ENCODE peak calls at places on chromosomes 4 and X, in four cellular contexts. L is left ventricle myocardium inferior, Z is SK-N-DZ, S is HT1080. Y is an unnamed sample.

GRCh38 chr4:111066001-111066400 is 443.1 kb upstream of the PITX2 start:
- DNase-seq in Z (no peak), S (peak), L (no peak), Y (no peak)

GRCh38 chr4:170391066-170391754 is 301.5 kb upstream of the AADAT start:
- DNase-seq in Z (no peak), L (no peak), S (peak), Y (no peak)

GRCh38 chrX:124690495-124690894 is 344.1 kb downstream of the SH2D1A start:
- DNase-seq in Z (no peak), S (peak), L (no peak), Y (no peak)

GRCh38 chrX:41350150-41350975 is 16.4 kb downstream of the DDX3X start:
- DNase-seq in L (no peak), S (no peak), Z (no peak), Y (no peak)

GRCh38 chr4:120921456-120922389 is 803 bp downstream of the PRDM5 start:
- DNase-seq in L (peak), Z (peak), S (peak), Y (peak)

GRCh38 chr4:45350438-45350837 is 624.1 kb upstream of the GNPDA2 start:
- DNase-seq in S (peak), Z (no peak), L (no peak), Y (no peak)

GRCh38 chr4:169485791-169486742 is 126.3 kb downstream of the NEK1 start:
- DNase-seq in L (no peak), S (peak), Z (peak), Y (no peak)

GRCh38 chr4:26746742-26747351 is 113.8 kb upstream of the STIM2 start:
- DNase-seq in S (peak), L (no peak), Z (no peak), Y (no peak)

GRCh38 chr4:94758141-94758699 is 465 bp downstream of the BMPR1B start:
- DNase-seq in S (peak), Z (no peak), L (no peak), Y (peak)

GRCh38 chr4:52856802-52857201 is 5.3 kb upstream of the RASL11B start:
- DNase-seq in Z (no peak), S (no peak), L (no peak), Y (no peak)

GRCh38 chr4:3783691-3784306 is 17.6 kb downstream of the ADRA2C start:
- DNase-seq in Z (no peak), S (no peak), L (no peak), Y (no peak)

GRCh38 chr4:159455675-159456235 is 352.9 kb downstream of the RAPGEF2 start:
- DNase-seq in Z (peak), L (no peak), S (peak), Y (no peak)

GRCh38 chrX:111868726-111869638 is 7.0 kb upstream of the TRPC5OS start:
- DNase-seq in Z (no peak), L (no peak), S (no peak), Y (no peak)

GRCh38 chr4:122052714-122053113 is 99.4 kb upstream of the BLTP1 start:
- DNase-seq in S (no peak), L (peak), Z (no peak), Y (no peak)

GRCh38 chr4:79163981-79164490 is 161.8 kb downstream of the NAA11 start:
- DNase-seq in Z (no peak), S (peak), L (no peak), Y (no peak)

GRCh38 chr4:74933562-74934015 is 673 bp downstream of the PARM1 start:
- DNase-seq in L (no peak), S (no peak), Z (no peak), Y (peak)

GRCh38 chr4:174292473-174292872 is 8.8 kb downstream of the CEP44 start:
- DNase-seq in L (no peak), S (no peak), Z (no peak), Y (no peak)